ENCODE peak calls at places on chromosomes 6 and 20, in nine cellular contexts. One of them, this sample, is unnamed.

GRCh38 chr6:35035481-35036030 is 105.6 kb downstream of the TCP11 start:
- DNase-seq in nucleus accumbens: no peak
- DNase-seq in neural crest cell: no peak
- DNase-seq in PC-9: no peak
- DNase-seq in MCF 10A: no peak
- DNase-seq in substantia nigra: no peak
- DNase-seq in NCI-H1436: no peak
- DNase-seq in hepatocyte: no peak
- DNase-seq in mammary epithelial cell: no peak
- DNase-seq in this sample: no peak

GRCh38 chr20:17570347-17571152 is 675 bp downstream of the DSTN start:
- DNase-seq in nucleus accumbens: peak; percentile 12
- DNase-seq in neural crest cell: peak; percentile 49
- DNase-seq in PC-9: peak; percentile 49
- DNase-seq in MCF 10A: peak; percentile 55
- DNase-seq in substantia nigra: no peak
- DNase-seq in NCI-H1436: peak; percentile 3
- DNase-seq in hepatocyte: peak; percentile 72
- DNase-seq in mammary epithelial cell: peak; percentile 51
- DNase-seq in this sample: peak; percentile 23

GRCh38 chr6:97059473-97059872 is 134.9 kb downstream of the KLHL32 start:
- DNase-seq in nucleus accumbens: no peak
- DNase-seq in neural crest cell: no peak
- DNase-seq in PC-9: peak; percentile 54
- DNase-seq in MCF 10A: peak; percentile 27
- DNase-seq in substantia nigra: no peak
- DNase-seq in NCI-H1436: peak; percentile 29
- DNase-seq in hepatocyte: peak; percentile 56
- DNase-seq in mammary epithelial cell: peak; percentile 17
- DNase-seq in this sample: no peak

GRCh38 chr6:137258170-137258569 is 39.0 kb upstream of the IFNGR1 start:
- DNase-seq in nucleus accumbens: no peak
- DNase-seq in neural crest cell: no peak
- DNase-seq in PC-9: peak; percentile 16
- DNase-seq in MCF 10A: no peak
- DNase-seq in substantia nigra: no peak
- DNase-seq in NCI-H1436: no peak
- DNase-seq in hepatocyte: no peak
- DNase-seq in mammary epithelial cell: no peak
- DNase-seq in this sample: no peak

GRCh38 chr6:101490857-101491256 is 97.3 kb downstream of the GRIK2 start:
- DNase-seq in nucleus accumbens: no peak
- DNase-seq in neural crest cell: no peak
- DNase-seq in PC-9: no peak
- DNase-seq in MCF 10A: peak; percentile 17
- DNase-seq in substantia nigra: no peak
- DNase-seq in NCI-H1436: no peak
- DNase-seq in hepatocyte: no peak
- DNase-seq in mammary epithelial cell: peak; percentile 27
- DNase-seq in this sample: no peak

GRCh38 chr6:126170875-126171489 is 168.9 kb upstream of the CENPW start:
- DNase-seq in nucleus accumbens: no peak
- DNase-seq in neural crest cell: no peak
- DNase-seq in PC-9: no peak
- DNase-seq in MCF 10A: peak; percentile 60
- DNase-seq in substantia nigra: no peak
- DNase-seq in NCI-H1436: peak; percentile 22
- DNase-seq in hepatocyte: peak; percentile 37
- DNase-seq in mammary epithelial cell: peak; percentile 14
- DNase-seq in this sample: peak; percentile 18

GRCh38 chr20:57871237-57871632 is 161.4 kb upstream of the PMEPA1 start:
- DNase-seq in nucleus accumbens: no peak
- DNase-seq in neural crest cell: no peak
- DNase-seq in PC-9: no peak
- DNase-seq in MCF 10A: no peak
- DNase-seq in substantia nigra: no peak
- DNase-seq in NCI-H1436: no peak
- DNase-seq in hepatocyte: no peak
- DNase-seq in mammary epithelial cell: no peak
- DNase-seq in this sample: no peak

GRCh38 chr6:36848658-36849441 is 9.6 kb upstream of the CPNE5 start:
- DNase-seq in nucleus accumbens: no peak
- DNase-seq in neural crest cell: peak; percentile 52
- DNase-seq in PC-9: no peak
- DNase-seq in MCF 10A: no peak
- DNase-seq in substantia nigra: no peak
- DNase-seq in NCI-H1436: no peak
- DNase-seq in hepatocyte: peak; percentile 83
- DNase-seq in mammary epithelial cell: peak; percentile 27
- DNase-seq in this sample: peak; percentile 40

GRCh38 chr6:51844391-51844735 is 243.1 kb downstream of the PKHD1 start:
- DNase-seq in nucleus accumbens: no peak
- DNase-seq in neural crest cell: no peak
- DNase-seq in PC-9: no peak
- DNase-seq in MCF 10A: peak; percentile 23
- DNase-seq in substantia nigra: no peak
- DNase-seq in NCI-H1436: no peak
- DNase-seq in hepatocyte: peak; percentile 16
- DNase-seq in mammary epithelial cell: no peak
- DNase-seq in this sample: no peak

GRCh38 chr20:37808752-37809070 is 94.2 kb upstream of the VSTM2L start:
- DNase-seq in nucleus accumbens: no peak
- DNase-seq in neural crest cell: no peak
- DNase-seq in PC-9: no peak
- DNase-seq in MCF 10A: no peak
- DNase-seq in substantia nigra: no peak
- DNase-seq in NCI-H1436: no peak
- DNase-seq in hepatocyte: no peak
- DNase-seq in mammary epithelial cell: no peak
- DNase-seq in this sample: no peak

GRCh38 chr6:15474196-15474595 is 188.6 kb downstream of the DTNBP1 start:
- DNase-seq in nucleus accumbens: no peak
- DNase-seq in neural crest cell: no peak
- DNase-seq in PC-9: peak; percentile 79
- DNase-seq in MCF 10A: peak; percentile 39
- DNase-seq in substantia nigra: no peak
- DNase-seq in NCI-H1436: no peak
- DNase-seq in hepatocyte: no peak
- DNase-seq in mammary epithelial cell: peak; percentile 57
- DNase-seq in this sample: no peak

GRCh38 chr20:47178277-47178676 is 178.2 kb downstream of the ZMYND8 start:
- DNase-seq in nucleus accumbens: no peak
- DNase-seq in neural crest cell: no peak
- DNase-seq in PC-9: no peak
- DNase-seq in MCF 10A: no peak
- DNase-seq in substantia nigra: no peak
- DNase-seq in NCI-H1436: no peak
- DNase-seq in hepatocyte: no peak
- DNase-seq in mammary epithelial cell: no peak
- DNase-seq in this sample: no peak

GRCh38 chr6:151475653-151476523 is 17.9 kb upstream of the CCDC170 start:
- DNase-seq in nucleus accumbens: no peak
- DNase-seq in neural crest cell: peak; percentile 43
- DNase-seq in PC-9: peak; percentile 42
- DNase-seq in MCF 10A: peak; percentile 69
- DNase-seq in substantia nigra: no peak
- DNase-seq in NCI-H1436: peak; percentile 21
- DNase-seq in hepatocyte: peak; percentile 78
- DNase-seq in mammary epithelial cell: peak; percentile 17
- DNase-seq in this sample: peak; percentile 25

GRCh38 chr6:138987643-138988468 is at the start of gene REPS1:
- DNase-seq in nucleus accumbens: peak; percentile 66
- DNase-seq in neural crest cell: peak; percentile 97
- DNase-seq in PC-9: peak; percentile 74
- DNase-seq in MCF 10A: peak; percentile 90
- DNase-seq in substantia nigra: peak; percentile 67
- DNase-seq in NCI-H1436: peak; percentile 90
- DNase-seq in hepatocyte: peak; percentile 96
- DNase-seq in mammary epithelial cell: peak; percentile 84
- DNase-seq in this sample: peak; percentile 76

GRCh38 chr6:13375360-13375878 is 47.1 kb upstream of the TBC1D7 start:
- DNase-seq in nucleus accumbens: no peak
- DNase-seq in neural crest cell: no peak
- DNase-seq in PC-9: no peak
- DNase-seq in MCF 10A: peak; percentile 42
- DNase-seq in substantia nigra: no peak
- DNase-seq in NCI-H1436: no peak
- DNase-seq in hepatocyte: no peak
- DNase-seq in mammary epithelial cell: peak; percentile 15
- DNase-seq in this sample: no peak

GRCh38 chr6:156910938-156911337 is 133.8 kb downstream of the ARID1B start:
- DNase-seq in nucleus accumbens: no peak
- DNase-seq in neural crest cell: no peak
- DNase-seq in PC-9: no peak
- DNase-seq in MCF 10A: peak; percentile 17
- DNase-seq in substantia nigra: no peak
- DNase-seq in NCI-H1436: no peak
- DNase-seq in hepatocyte: no peak
- DNase-seq in mammary epithelial cell: no peak
- DNase-seq in this sample: no peak

GRCh38 chr6:78835817-78836216 is 31.5 kb upstream of the IRAK1BP1 start:
- DNase-seq in nucleus accumbens: no peak
- DNase-seq in neural crest cell: no peak
- DNase-seq in PC-9: no peak
- DNase-seq in MCF 10A: peak; percentile 31
- DNase-seq in substantia nigra: no peak
- DNase-seq in NCI-H1436: no peak
- DNase-seq in hepatocyte: no peak
- DNase-seq in mammary epithelial cell: peak; percentile 9
- DNase-seq in this sample: no peak

GRCh38 chr6:143264291-143264834 is 186.1 kb downstream of the ADAT2 start:
- DNase-seq in nucleus accumbens: no peak
- DNase-seq in neural crest cell: no peak
- DNase-seq in PC-9: no peak
- DNase-seq in MCF 10A: no peak
- DNase-seq in substantia nigra: no peak
- DNase-seq in NCI-H1436: no peak
- DNase-seq in hepatocyte: no peak
- DNase-seq in mammary epithelial cell: no peak
- DNase-seq in this sample: no peak

GRCh38 chr20:18628330-18628941 is 40.6 kb downstream of the DTD1 start:
- DNase-seq in nucleus accumbens: no peak
- DNase-seq in neural crest cell: no peak
- DNase-seq in PC-9: no peak
- DNase-seq in MCF 10A: peak; percentile 30
- DNase-seq in substantia nigra: no peak
- DNase-seq in NCI-H1436: peak; percentile 9
- DNase-seq in hepatocyte: peak; percentile 32
- DNase-seq in mammary epithelial cell: peak; percentile 8
- DNase-seq in this sample: no peak

GRCh38 chr20:3277686-3278465 is 38.9 kb upstream of the SLC4A11 start:
- DNase-seq in nucleus accumbens: no peak
- DNase-seq in neural crest cell: no peak
- DNase-seq in PC-9: no peak
- DNase-seq in MCF 10A: no peak
- DNase-seq in substantia nigra: no peak
- DNase-seq in NCI-H1436: no peak
- DNase-seq in hepatocyte: no peak
- DNase-seq in mammary epithelial cell: no peak
- DNase-seq in this sample: no peak

GRCh38 chr6:21034345-21034744 is 500.1 kb downstream of the CDKAL1 start:
- DNase-seq in nucleus accumbens: no peak
- DNase-seq in neural crest cell: no peak
- DNase-seq in PC-9: no peak
- DNase-seq in MCF 10A: no peak
- DNase-seq in substantia nigra: no peak
- DNase-seq in NCI-H1436: no peak
- DNase-seq in hepatocyte: no peak
- DNase-seq in mammary epithelial cell: no peak
- DNase-seq in this sample: no peak

GRCh38 chr6:75149253-75149652 is 56.6 kb downstream of the COL12A1 start:
- DNase-seq in nucleus accumbens: no peak
- DNase-seq in neural crest cell: no peak
- DNase-seq in PC-9: no peak
- DNase-seq in MCF 10A: peak; percentile 10
- DNase-seq in substantia nigra: no peak
- DNase-seq in NCI-H1436: no peak
- DNase-seq in hepatocyte: no peak
- DNase-seq in mammary epithelial cell: peak; percentile 23
- DNase-seq in this sample: no peak

GRCh38 chr6:155400022-155400965 is 55.3 kb downstream of the NOX3 start:
- DNase-seq in nucleus accumbens: no peak
- DNase-seq in neural crest cell: no peak
- DNase-seq in PC-9: no peak
- DNase-seq in MCF 10A: peak; percentile 10
- DNase-seq in substantia nigra: no peak
- DNase-seq in NCI-H1436: no peak
- DNase-seq in hepatocyte: no peak
- DNase-seq in mammary epithelial cell: no peak
- DNase-seq in this sample: no peak

GRCh38 chr6:157273756-157274088 is 49.6 kb downstream of the TMEM242 start:
- DNase-seq in nucleus accumbens: no peak
- DNase-seq in neural crest cell: peak; percentile 28
- DNase-seq in PC-9: no peak
- DNase-seq in MCF 10A: no peak
- DNase-seq in substantia nigra: no peak
- DNase-seq in NCI-H1436: peak; percentile 87
- DNase-seq in hepatocyte: peak; percentile 72
- DNase-seq in mammary epithelial cell: no peak
- DNase-seq in this sample: no peak

GRCh38 chr6:1029196-1029595 is 282.7 kb upstream of the FOXQ1 start:
- DNase-seq in nucleus accumbens: no peak
- DNase-seq in neural crest cell: no peak
- DNase-seq in PC-9: no peak
- DNase-seq in MCF 10A: no peak
- DNase-seq in substantia nigra: no peak
- DNase-seq in NCI-H1436: no peak
- DNase-seq in hepatocyte: no peak
- DNase-seq in mammary epithelial cell: no peak
- DNase-seq in this sample: no peak

GRCh38 chr6:158383542-158383941 is 71.3 kb downstream of the TULP4 start:
- DNase-seq in nucleus accumbens: no peak
- DNase-seq in neural crest cell: no peak
- DNase-seq in PC-9: no peak
- DNase-seq in MCF 10A: no peak
- DNase-seq in substantia nigra: no peak
- DNase-seq in NCI-H1436: no peak
- DNase-seq in hepatocyte: no peak
- DNase-seq in mammary epithelial cell: no peak
- DNase-seq in this sample: no peak

This sample was measured in NT2/D1.